ENCODE peak calls at places on chromosomes 7 and 10, in four cellular contexts. One of them, this sample, is unnamed.
A peak's percentile ranks its signal among the peaks of the same experiment; 100 is the strongest.

GRCh38 chr7:99733448-99733847 is 1.5 kb downstream of the CYP3A7 start:
- DNase-seq in hepatocyte: no peak
- DNase-seq in CD4-positive, CD25-positive, alpha-beta regulatory T cell: no peak
- DNase-seq in heart left ventricle: no peak
- DNase-seq in this sample: no peak

GRCh38 chr7:157250605-157251228 is 86.1 kb upstream of the DNAJB6 start:
- DNase-seq in hepatocyte: peak; percentile 68
- DNase-seq in CD4-positive, CD25-positive, alpha-beta regulatory T cell: peak; percentile 49
- DNase-seq in heart left ventricle: no peak
- DNase-seq in this sample: peak; percentile 43

GRCh38 chr7:36961097-36961496 is 236.8 kb upstream of the AOAH start:
- DNase-seq in hepatocyte: no peak
- DNase-seq in CD4-positive, CD25-positive, alpha-beta regulatory T cell: no peak
- DNase-seq in heart left ventricle: no peak
- DNase-seq in this sample: no peak

GRCh38 chr7:151549644-151550043 is 29.9 kb upstream of the RHEB start:
- DNase-seq in hepatocyte: no peak
- DNase-seq in CD4-positive, CD25-positive, alpha-beta regulatory T cell: no peak
- DNase-seq in heart left ventricle: no peak
- DNase-seq in this sample: no peak

GRCh38 chr10:119450606-119451304 is 91.8 kb downstream of the RGS10 start:
- DNase-seq in hepatocyte: no peak
- DNase-seq in CD4-positive, CD25-positive, alpha-beta regulatory T cell: no peak
- DNase-seq in heart left ventricle: no peak
- DNase-seq in this sample: no peak

GRCh38 chr10:106513328-106513727 is 651.2 kb downstream of the SORCS1 start:
- DNase-seq in hepatocyte: no peak
- DNase-seq in CD4-positive, CD25-positive, alpha-beta regulatory T cell: no peak
- DNase-seq in heart left ventricle: no peak
- DNase-seq in this sample: no peak

GRCh38 chr10:127832456-127832855 is 60.3 kb downstream of the CLRN3 start:
- DNase-seq in hepatocyte: no peak
- DNase-seq in CD4-positive, CD25-positive, alpha-beta regulatory T cell: no peak
- DNase-seq in heart left ventricle: no peak
- DNase-seq in this sample: no peak

GRCh38 chr7:81007053-81007452 is 88.2 kb upstream of the SEMA3C start:
- DNase-seq in hepatocyte: no peak
- DNase-seq in CD4-positive, CD25-positive, alpha-beta regulatory T cell: no peak
- DNase-seq in heart left ventricle: no peak
- DNase-seq in this sample: no peak

GRCh38 chr10:62817763-62818425 is 1.7 kb upstream of the EGR2 start:
- DNase-seq in hepatocyte: peak; percentile 90
- DNase-seq in CD4-positive, CD25-positive, alpha-beta regulatory T cell: peak; percentile 66
- DNase-seq in heart left ventricle: peak; percentile 81
- DNase-seq in this sample: peak; percentile 58

GRCh38 chr10:11197266-11197712 is 179.6 kb downstream of the CELF2 start:
- DNase-seq in hepatocyte: peak; percentile 53
- DNase-seq in CD4-positive, CD25-positive, alpha-beta regulatory T cell: no peak
- DNase-seq in heart left ventricle: peak; percentile 45
- DNase-seq in this sample: no peak

GRCh38 chr10:15167411-15168295 is 840 bp downstream of the NMT2 start:
- DNase-seq in hepatocyte: peak; percentile 81
- DNase-seq in CD4-positive, CD25-positive, alpha-beta regulatory T cell: peak; percentile 45
- DNase-seq in heart left ventricle: peak; percentile 49
- DNase-seq in this sample: peak; percentile 63

GRCh38 chr7:157516311-157516710 is 179.5 kb downstream of the DNAJB6 start:
- DNase-seq in hepatocyte: no peak
- DNase-seq in CD4-positive, CD25-positive, alpha-beta regulatory T cell: no peak
- DNase-seq in heart left ventricle: no peak
- DNase-seq in this sample: no peak

GRCh38 chr10:75651452-75651851 is 220.0 kb downstream of the LRMDA start:
- DNase-seq in hepatocyte: no peak
- DNase-seq in CD4-positive, CD25-positive, alpha-beta regulatory T cell: no peak
- DNase-seq in heart left ventricle: no peak
- DNase-seq in this sample: no peak

GRCh38 chr7:19480383-19480782 is 228.5 kb downstream of the POLR1F start:
- DNase-seq in hepatocyte: no peak
- DNase-seq in CD4-positive, CD25-positive, alpha-beta regulatory T cell: no peak
- DNase-seq in heart left ventricle: no peak
- DNase-seq in this sample: no peak

GRCh38 chr10:118658762-118659161 is 63.3 kb upstream of the PRLHR start:
- DNase-seq in hepatocyte: no peak
- DNase-seq in CD4-positive, CD25-positive, alpha-beta regulatory T cell: no peak
- DNase-seq in heart left ventricle: no peak
- DNase-seq in this sample: no peak

GRCh38 chr7:22990588-22990949 is 23.4 kb downstream of the HYCC1 start:
- DNase-seq in hepatocyte: no peak
- DNase-seq in CD4-positive, CD25-positive, alpha-beta regulatory T cell: no peak
- DNase-seq in heart left ventricle: no peak
- DNase-seq in this sample: no peak

GRCh38 chr7:68425377-68425776 is 1172.9 kb upstream of the AUTS2 start:
- DNase-seq in hepatocyte: no peak
- DNase-seq in CD4-positive, CD25-positive, alpha-beta regulatory T cell: no peak
- DNase-seq in heart left ventricle: no peak
- DNase-seq in this sample: no peak

GRCh38 chr10:30550967-30551815 is 78.4 kb downstream of the LYZL2 start:
- DNase-seq in hepatocyte: no peak
- DNase-seq in CD4-positive, CD25-positive, alpha-beta regulatory T cell: no peak
- DNase-seq in heart left ventricle: no peak
- DNase-seq in this sample: no peak

GRCh38 chr10:43942096-43942885 is 293.6 kb upstream of the ZNF32 start:
- DNase-seq in hepatocyte: no peak
- DNase-seq in CD4-positive, CD25-positive, alpha-beta regulatory T cell: no peak
- DNase-seq in heart left ventricle: peak; percentile 11
- DNase-seq in this sample: no peak

GRCh38 chr10:116891208-116891607 is 41.9 kb downstream of the ENO4 start:
- DNase-seq in hepatocyte: peak; percentile 38
- DNase-seq in CD4-positive, CD25-positive, alpha-beta regulatory T cell: no peak
- DNase-seq in heart left ventricle: peak; percentile 60
- DNase-seq in this sample: no peak

GRCh38 chr7:23072916-23073315 is 32.7 kb upstream of the KLHL7 start:
- DNase-seq in hepatocyte: no peak
- DNase-seq in CD4-positive, CD25-positive, alpha-beta regulatory T cell: no peak
- DNase-seq in heart left ventricle: no peak
- DNase-seq in this sample: no peak

GRCh38 chr7:26476271-26476670 is 184.6 kb downstream of the SNX10 start:
- DNase-seq in hepatocyte: no peak
- DNase-seq in CD4-positive, CD25-positive, alpha-beta regulatory T cell: no peak
- DNase-seq in heart left ventricle: no peak
- DNase-seq in this sample: no peak

GRCh38 chr10:77104459-77104980 is 533.1 kb downstream of the KCNMA1 start:
- DNase-seq in hepatocyte: no peak
- DNase-seq in CD4-positive, CD25-positive, alpha-beta regulatory T cell: no peak
- DNase-seq in heart left ventricle: peak; percentile 54
- DNase-seq in this sample: no peak

GRCh38 chr7:2633538-2634264 is 1.9 kb downstream of the TTYH3 start:
- DNase-seq in hepatocyte: peak; percentile 85
- DNase-seq in CD4-positive, CD25-positive, alpha-beta regulatory T cell: no peak
- DNase-seq in heart left ventricle: no peak
- DNase-seq in this sample: no peak

GRCh38 chr7:31408120-31408729 is 67.7 kb upstream of the NEUROD6 start:
- DNase-seq in hepatocyte: peak; percentile 70
- DNase-seq in CD4-positive, CD25-positive, alpha-beta regulatory T cell: no peak
- DNase-seq in heart left ventricle: no peak
- DNase-seq in this sample: no peak

GRCh38 chr10:76122056-76122455 is 690.6 kb downstream of the LRMDA start:
- DNase-seq in hepatocyte: no peak
- DNase-seq in CD4-positive, CD25-positive, alpha-beta regulatory T cell: no peak
- DNase-seq in heart left ventricle: no peak
- DNase-seq in this sample: no peak

GRCh38 chr10:23193435-23194074 is 1.4 kb downstream of the PTF1A start:
- DNase-seq in hepatocyte: no peak
- DNase-seq in CD4-positive, CD25-positive, alpha-beta regulatory T cell: no peak
- DNase-seq in heart left ventricle: no peak
- DNase-seq in this sample: no peak

GRCh38 chr10:23194471-23194965 is 2.4 kb downstream of the PTF1A start:
- DNase-seq in hepatocyte: no peak
- DNase-seq in CD4-positive, CD25-positive, alpha-beta regulatory T cell: no peak
- DNase-seq in heart left ventricle: no peak
- DNase-seq in this sample: no peak

GRCh38 chr10:23192396-23192740 is 256 bp downstream of the PTF1A start:
- DNase-seq in hepatocyte: no peak
- DNase-seq in CD4-positive, CD25-positive, alpha-beta regulatory T cell: no peak
- DNase-seq in heart left ventricle: no peak
- DNase-seq in this sample: no peak

GRCh38 chr10:23191764-23192395 is at the start of gene PTF1A:
- DNase-seq in hepatocyte: peak; percentile 16
- DNase-seq in CD4-positive, CD25-positive, alpha-beta regulatory T cell: no peak
- DNase-seq in heart left ventricle: no peak
- DNase-seq in this sample: no peak

GRCh38 chr10:23192741-23193434 is 776 bp downstream of the PTF1A start:
- DNase-seq in hepatocyte: peak; percentile 18
- DNase-seq in CD4-positive, CD25-positive, alpha-beta regulatory T cell: no peak
- DNase-seq in heart left ventricle: no peak
- DNase-seq in this sample: no peak
- H3K4me3 ChIP-seq in hepatocyte: no peak overlapping the region
- H3K4me3 ChIP-seq in CD4-positive, CD25-positive, alpha-beta regulatory T cell: no peak overlapping the region
- H3K4me3 ChIP-seq in heart left ventricle: no peak overlapping the region
- H3K4me3 ChIP-seq in this sample: no peak overlapping the region

GRCh38 chr7:6631605-6632004 is 5.5 kb upstream of the ZNF316 start:
- DNase-seq in hepatocyte: no peak
- DNase-seq in CD4-positive, CD25-positive, alpha-beta regulatory T cell: no peak
- DNase-seq in heart left ventricle: no peak
- DNase-seq in this sample: no peak
- H3K27ac ChIP-seq in hepatocyte: no peak overlapping the region
- H3K27ac ChIP-seq in CD4-positive, CD25-positive, alpha-beta regulatory T cell: no peak overlapping the region
- H3K27ac ChIP-seq in heart left ventricle: no peak overlapping the region
- H3K27ac ChIP-seq in this sample: no peak overlapping the region

GRCh38 chr10:4546500-4546899 is 279.5 kb upstream of the AKR1E2 start:
- DNase-seq in hepatocyte: peak; percentile 9
- DNase-seq in CD4-positive, CD25-positive, alpha-beta regulatory T cell: no peak
- DNase-seq in heart left ventricle: no peak
- DNase-seq in this sample: no peak

GRCh38 chr10:4545077-4545476 is 280.9 kb upstream of the AKR1E2 start:
- DNase-seq in hepatocyte: no peak
- DNase-seq in CD4-positive, CD25-positive, alpha-beta regulatory T cell: no peak
- DNase-seq in heart left ventricle: no peak
- DNase-seq in this sample: no peak

GRCh38 chr10:4541292-4541691 is 284.7 kb upstream of the AKR1E2 start:
- DNase-seq in hepatocyte: peak; percentile 7
- DNase-seq in CD4-positive, CD25-positive, alpha-beta regulatory T cell: no peak
- DNase-seq in heart left ventricle: no peak
- DNase-seq in this sample: no peak

GRCh38 chr10:4546931-4547330 is 279.1 kb upstream of the AKR1E2 start:
- DNase-seq in hepatocyte: no peak
- DNase-seq in CD4-positive, CD25-positive, alpha-beta regulatory T cell: no peak
- DNase-seq in heart left ventricle: no peak
- DNase-seq in this sample: no peak

GRCh38 chr10:4543943-4544540 is 282.0 kb upstream of the AKR1E2 start:
- DNase-seq in hepatocyte: no peak
- DNase-seq in CD4-positive, CD25-positive, alpha-beta regulatory T cell: no peak
- DNase-seq in heart left ventricle: no peak
- DNase-seq in this sample: no peak
- H3K4me1 ChIP-seq in hepatocyte: peaks cover 4% of the 10 kb centered on the region
- H3K4me1 ChIP-seq in CD4-positive, CD25-positive, alpha-beta regulatory T cell: no peaks in the 10 kb centered on the region
- H3K4me1 ChIP-seq in heart left ventricle: no peaks in the 10 kb centered on the region
- H3K4me1 ChIP-seq in this sample: no peaks in the 10 kb centered on the region

DNA sequence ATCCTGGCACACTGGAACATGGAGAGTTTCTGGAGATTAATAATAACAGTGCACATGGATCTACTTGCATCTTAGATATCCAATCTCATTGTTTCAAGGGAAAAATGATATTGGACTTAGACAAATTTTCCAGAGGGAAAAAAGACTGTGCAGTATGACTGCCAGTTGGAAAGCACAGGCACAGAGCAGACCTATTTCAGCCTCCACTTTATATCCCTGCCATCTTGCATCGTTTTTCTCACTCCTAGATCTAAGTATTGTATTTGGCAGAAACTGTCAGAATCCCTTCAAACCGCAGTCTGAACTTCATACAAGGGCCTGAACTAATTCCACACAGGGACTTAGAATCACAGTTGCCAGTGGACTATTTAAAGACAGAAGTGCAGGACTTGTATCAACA is 95.9 kb upstream of the PALS2 start:
- DNase-seq in hepatocyte: no peak
- DNase-seq in CD4-positive, CD25-positive, alpha-beta regulatory T cell: no peak
- DNase-seq in heart left ventricle: no peak
- DNase-seq in this sample: no peak
- H3K4me3 ChIP-seq in hepatocyte: no peak overlapping the region
- H3K4me3 ChIP-seq in CD4-positive, CD25-positive, alpha-beta regulatory T cell: no peak overlapping the region
- H3K4me3 ChIP-seq in heart left ventricle: no peak overlapping the region
- H3K4me3 ChIP-seq in this sample: no peak overlapping the region